ENCODE peak calls at places on chromosomes 1 and 21, in ten cellular contexts. C is CD8-positive, alpha-beta T cell; V is activated CD4-positive, alpha-beta T cell treated with anti-CD3 and anti-CD28 coated beads, Interleukin-2, amount 10 ng/mL, durations not matched to agents 7 days and 5 days; R is HFF-Myc; H is pulmonary artery endothelial cell; P is EH; D is SHP77; Q is HFFc6; K is germinal center; T is RWPE1. I is an unnamed sample.
A peak's percentile ranks its signal among the peaks of the same experiment; 100 is the strongest.

GRCh38 chr1:67791686-67792475 is 41.4 kb downstream of the GNG12 start:
- DNase-seq in C (no peak), V (no peak), R (peak; percentile 70), H (peak; percentile 77), P (peak; percentile 98), D (no peak), Q (peak; percentile 92), K (no peak), T (peak; percentile 79), I (peak; percentile 54)

GRCh38 chr1:183194527-183195145 is 8.6 kb downstream of the LAMC2 start:
- DNase-seq in C (no peak), V (peak; percentile 59), R (no peak), H (no peak), P (no peak), D (no peak), Q (no peak), K (no peak), T (no peak), I (no peak)

GRCh38 chr1:156525856-156526479 is 25.4 kb upstream of the MEF2D start:
- DNase-seq in C (no peak), V (no peak), R (no peak), H (no peak), P (no peak), D (no peak), Q (no peak), K (no peak), T (no peak), I (no peak)

GRCh38 chr1:223873044-223873443 is 27.3 kb upstream of the TP53BP2 start:
- DNase-seq in C (no peak), V (no peak), R (no peak), H (no peak), P (no peak), D (no peak), Q (no peak), K (no peak), T (peak; percentile 10), I (no peak)

GRCh38 chr1:224065455-224065854 is 48.5 kb upstream of the FBXO28 start:
- DNase-seq in C (no peak), V (no peak), R (no peak), H (no peak), P (peak; percentile 58), D (no peak), Q (no peak), K (no peak), T (peak; percentile 59), I (peak; percentile 46)

GRCh38 chr21:36820176-36821031 is 121.5 kb downstream of the SIM2 start:
- DNase-seq in C (no peak), V (no peak), R (no peak), H (no peak), P (no peak), D (no peak), Q (no peak), K (no peak), T (no peak), I (no peak)

GRCh38 chr1:167298328-167298727 is 77.6 kb downstream of the POU2F1 start:
- DNase-seq in C (no peak), V (no peak), R (no peak), H (no peak), P (no peak), D (no peak), Q (no peak), K (no peak), T (no peak), I (no peak)

GRCh38 chr1:116833655-116834054 is 76.1 kb upstream of the PTGFRN start:
- DNase-seq in C (no peak), V (no peak), R (no peak), H (no peak), P (no peak), D (no peak), Q (no peak), K (no peak), T (no peak), I (no peak)

GRCh38 chr1:55926906-55927471 is 652.4 kb downstream of the PLPP3 start:
- DNase-seq in C (no peak), V (no peak), R (no peak), H (no peak), P (no peak), D (no peak), Q (no peak), K (no peak), T (no peak), I (no peak)

GRCh38 chr1:8203056-8203455 is 114.9 kb upstream of the SLC45A1 start:
- DNase-seq in C (no peak), V (no peak), R (no peak), H (no peak), P (no peak), D (no peak), Q (no peak), K (no peak), T (no peak), I (no peak)

GRCh38 chr1:20903452-20903851 is 116.3 kb upstream of the HP1BP3 start:
- DNase-seq in C (no peak), V (no peak), R (peak; percentile 6), H (no peak), P (no peak), D (no peak), Q (no peak), K (no peak), T (peak; percentile 9), I (no peak)

GRCh38 chr1:205248793-205249601 is 21.3 kb downstream of the TMCC2 start:
- DNase-seq in C (no peak), V (no peak), R (no peak), H (no peak), P (peak; percentile 40), D (no peak), Q (no peak), K (no peak), T (no peak), I (no peak)

GRCh38 chr1:94049791-94050190 is 71.2 kb downstream of the ABCA4 start:
- DNase-seq in C (no peak), V (no peak), R (no peak), H (no peak), P (no peak), D (no peak), Q (no peak), K (no peak), T (no peak), I (no peak)

GRCh38 chr1:94951056-94951455 is 24.1 kb upstream of the CNN3 start:
- DNase-seq in C (no peak), V (no peak), R (no peak), H (no peak), P (peak; percentile 34), D (no peak), Q (no peak), K (no peak), T (no peak), I (no peak)

GRCh38 chr1:41547781-41548560 is 63.5 kb upstream of the EDN2 start:
- DNase-seq in C (no peak), V (no peak), R (no peak), H (no peak), P (no peak), D (no peak), Q (no peak), K (no peak), T (peak; percentile 7), I (no peak)

GRCh38 chr1:194045416-194045815 is 859.0 kb upstream of the B3GALT2 start:
- DNase-seq in C (no peak), V (no peak), R (peak; percentile 7), H (no peak), P (peak; percentile 82), D (no peak), Q (peak; percentile 67), K (no peak), T (peak; percentile 39), I (no peak)

GRCh38 chr1:160030657-160031367 is 978 bp downstream of the PIGM start:
- DNase-seq in C (no peak), V (no peak), R (no peak), H (no peak), P (peak; percentile 13), D (no peak), Q (no peak), K (peak; percentile 27), T (peak; percentile 49), I (no peak)

GRCh38 chr1:159091547-159092397 is 15.2 kb upstream of the AIM2 start:
- DNase-seq in C (no peak), V (peak; percentile 14), R (peak; percentile 48), H (peak; percentile 19), P (peak; percentile 80), D (no peak), Q (peak; percentile 77), K (no peak), T (peak; percentile 57), I (peak; percentile 27)

GRCh38 chr1:14903922-14904321 is 249.6 kb upstream of the TMEM51 start:
- DNase-seq in C (no peak), V (no peak), R (no peak), H (no peak), P (no peak), D (no peak), Q (no peak), K (no peak), T (no peak), I (no peak)

GRCh38 chr1:176521211-176521610 is 58.2 kb downstream of the PAPPA2 start:
- DNase-seq in C (no peak), V (no peak), R (no peak), H (no peak), P (no peak), D (no peak), Q (no peak), K (no peak), T (no peak), I (no peak)

GRCh38 chr1:69898403-69898947 is 306.9 kb downstream of the LRRC40 start:
- DNase-seq in C (no peak), V (no peak), R (no peak), H (no peak), P (no peak), D (no peak), Q (no peak), K (no peak), T (no peak), I (no peak)

GRCh38 chr1:94063379-94063778 is 57.6 kb downstream of the ABCA4 start:
- DNase-seq in C (no peak), V (no peak), R (peak; percentile 79), H (no peak), P (peak; percentile 78), D (peak; percentile 29), Q (peak; percentile 16), K (no peak), T (no peak), I (no peak)

GRCh38 chr1:59671066-59671952 is 143.4 kb upstream of the HOOK1 start:
- DNase-seq in C (no peak), V (no peak), R (no peak), H (no peak), P (no peak), D (no peak), Q (no peak), K (no peak), T (no peak), I (no peak)

GRCh38 chr1:43833013-43833412 is 100.6 kb upstream of the ARTN start:
- DNase-seq in C (no peak), V (no peak), R (no peak), H (no peak), P (no peak), D (no peak), Q (no peak), K (no peak), T (no peak), I (no peak)

GRCh38 chr1:36530791-36531190 is 48.1 kb upstream of the CSF3R start:
- DNase-seq in C (no peak), V (no peak), R (no peak), H (no peak), P (no peak), D (no peak), Q (no peak), K (no peak), T (no peak), I (no peak)

GRCh38 chr1:30417701-30418425 is 305.5 kb downstream of the MATN1 start:
- DNase-seq in C (no peak), V (no peak), R (no peak), H (no peak), P (no peak), D (no peak), Q (no peak), K (no peak), T (no peak), I (peak; percentile 1)

GRCh38 chr1:30328401-30329262 is 394.8 kb downstream of the MATN1 start:
- DNase-seq in C (no peak), V (no peak), R (no peak), H (no peak), P (no peak), D (no peak), Q (no peak), K (no peak), T (no peak), I (no peak)

GRCh38 chr1:78676347-78676982 is 26.8 kb downstream of the IFI44 start:
- DNase-seq in C (peak; percentile 66), V (peak; percentile 79), R (no peak), H (peak; percentile 51), P (peak; percentile 74), D (no peak), Q (peak; percentile 44), K (peak; percentile 19), T (peak; percentile 41), I (peak; percentile 9)

I was measured in hepatic stellate cell.